ENCODE peak calls at places on chromosomes 11 and 22, in seven cellular contexts. F is HepG2, B is H1, S is HCT116, P is K562, G is GM12878, U is SK-N-SH. M is an unnamed sample.

GRCh38 chr22:22388055-22388454 is 120.5 kb downstream of the ZNF280B start:
- DNase-seq in U (no peak), S (no peak), F (no peak), G (no peak), P (no peak), B (no peak), M (no peak)

GRCh38 chr22:40749829-40750228 is 69.3 kb downstream of the SLC25A17 start:
- DNase-seq in G (no peak), F (no peak), P (no peak), U (no peak), S (no peak), B (no peak), M (no peak)

GRCh38 chr11:68798221-68798813 is 43.4 kb downstream of the CPT1A start:
- DNase-seq in P (peak), U (peak), S (no peak), F (peak), B (peak), G (no peak), M (peak)

GRCh38 chr22:42970029-42970428 is 44.9 kb downstream of the PACSIN2 start:
- DNase-seq in G (no peak), S (no peak), U (no peak), F (no peak), B (no peak), P (no peak), M (no peak)

GRCh38 chr22:48700566-48701295 is 1126.9 kb downstream of the BRD1 start:
- DNase-seq in U (no peak), P (no peak), S (no peak), B (no peak), F (peak), G (no peak), M (no peak)

GRCh38 chr11:18264035-18264434 is 2.0 kb upstream of the SAA1 start:
- DNase-seq in F (no peak), G (peak), S (no peak), P (no peak), U (no peak), B (no peak), M (no peak)

GRCh38 chr11:47524200-47524874 is 28.6 kb downstream of the CELF1 start:
- DNase-seq in B (no peak), F (no peak), S (no peak), G (no peak), P (no peak), U (peak), M (peak)

GRCh38 chr11:2186669-2187266 is 15.2 kb upstream of the TH start:
- DNase-seq in U (peak), G (no peak), F (peak), S (peak), B (peak), P (peak), M (peak)

GRCh38 chr11:100637706-100638105 is 49.4 kb upstream of the ARHGAP42 start:
- DNase-seq in G (no peak), F (no peak), P (no peak), B (no peak), S (no peak), U (no peak), M (no peak)

GRCh38 chr11:1888811-1889526 is 2.7 kb downstream of the PRR33 start:
- DNase-seq in G (no peak), F (no peak), P (no peak), B (no peak), S (no peak), U (peak), M (no peak)

GRCh38 chr22:46044718-46045458 is 67.9 kb upstream of the WNT7B start:
- DNase-seq in S (no peak), F (no peak), B (peak), G (no peak), U (no peak), P (no peak), M (no peak)

GRCh38 chr22:44331881-44332714 is 19.3 kb upstream of the SHISAL1 start:
- DNase-seq in U (peak), G (no peak), B (no peak), S (no peak), F (no peak), P (no peak), M (peak)

GRCh38 chr11:109853156-109853776 is 239.9 kb upstream of the ZC3H12C start:
- DNase-seq in S (peak), U (no peak), P (peak), G (peak), F (peak), B (no peak), M (peak)

GRCh38 chr11:279040-279965 is 1.1 kb downstream of the NLRP6 start:
- DNase-seq in S (no peak), F (no peak), G (no peak), B (no peak), P (no peak), U (peak), M (no peak)

GRCh38 chr11:11856638-11857037 is 14.9 kb downstream of the USP47 start:
- DNase-seq in G (peak), F (no peak), U (no peak), S (no peak), B (no peak), P (no peak), M (no peak)

GRCh38 chr11:64853709-64854108 is 9.3 kb upstream of the CDC42BPG start:
- DNase-seq in S (no peak), G (no peak), F (no peak), B (no peak), U (no peak), P (no peak), M (no peak)

GRCh38 chr11:7609015-7609414 is 64.3 kb downstream of the CYB5R2 start:
- DNase-seq in G (no peak), U (no peak), F (no peak), S (no peak), P (no peak), B (no peak), M (no peak)

GRCh38 chr22:19761500-19762314 is 1.1 kb downstream of the TBX1 start:
- DNase-seq in S (no peak), P (peak), B (no peak), F (peak), G (no peak), U (no peak), M (peak)

GRCh38 chr11:132158091-132158490 is 787.7 kb downstream of the NTM start:
- DNase-seq in P (no peak), G (no peak), B (peak), U (no peak), F (no peak), S (no peak), M (peak)

GRCh38 chr11:88174627-88175003 is 628 bp downstream of the RAB38 start:
- DNase-seq in P (no peak), B (no peak), F (no peak), S (peak), G (no peak), U (no peak), M (peak)

GRCh38 chr22:23274146-23274526 is 93.8 kb downstream of the BCR start:
- DNase-seq in P (peak), F (no peak), U (no peak), S (no peak), G (no peak), B (no peak), M (no peak)

GRCh38 chr11:73446766-73447165 is 70.6 kb downstream of the RELT start:
- DNase-seq in G (no peak), B (no peak), U (no peak), S (no peak), P (no peak), F (no peak), M (no peak)

GRCh38 chr11:65645710-65646109 is 7.8 kb downstream of the SIPA1 start:
- DNase-seq in G (no peak), P (no peak), F (no peak), B (no peak), S (no peak), U (no peak), M (peak)

GRCh38 chr11:133228406-133229330 is 303.6 kb downstream of the OPCML start:
- DNase-seq in G (no peak), U (peak), S (no peak), B (peak), F (no peak), P (no peak), M (peak)

GRCh38 chr11:47577460-47578041 is 1.2 kb downstream of the KBTBD4 start:
- DNase-seq in P (peak), G (no peak), S (no peak), B (no peak), U (no peak), F (no peak), M (peak)

GRCh38 chr11:2788751-2789140 is 89.0 kb upstream of the KCNQ1OT1 start:
- DNase-seq in F (no peak), U (no peak), G (no peak), S (no peak), P (no peak), B (peak), M (no peak)

GRCh38 chr11:87740513-87740912 is 434.7 kb downstream of the RAB38 start:
- DNase-seq in S (no peak), P (no peak), F (no peak), U (no peak), G (no peak), B (no peak), M (no peak)

GRCh38 chr22:38758276-38758945 is 2.6 kb upstream of the SUN2 start:
- DNase-seq in U (no peak), G (no peak), B (no peak), F (no peak), P (no peak), S (no peak), M (no peak)

GRCh38 chr22:24389680-24390079 is 37.7 kb upstream of the ADORA2A start:
- DNase-seq in B (no peak), S (no peak), G (no peak), U (no peak), P (no peak), F (no peak), M (no peak)

GRCh38 chr11:124867700-124868099 is 2.5 kb downstream of the ROBO3 start:
- DNase-seq in P (peak), B (no peak), S (peak), F (peak), G (no peak), U (peak), M (peak)

GRCh38 chr11:59283825-59284772 is 71.4 kb upstream of the MPEG1 start:
- DNase-seq in S (peak), F (peak), U (no peak), B (no peak), P (peak), G (peak), M (peak)

GRCh38 chr11:2460540-2461252 is 15.9 kb downstream of the KCNQ1 start:
- DNase-seq in S (no peak), B (peak), U (no peak), F (no peak), G (no peak), P (no peak), M (no peak)

GRCh38 chr22:28882545-28882877 is 861 bp upstream of the ZNRF3 start:
- DNase-seq in G (no peak), S (peak), U (peak), P (no peak), B (no peak), F (no peak), M (no peak)

GRCh38 chr11:103907548-103908455 is 128.6 kb upstream of the DDI1 start:
- DNase-seq in G (no peak), U (no peak), B (no peak), F (no peak), S (no peak), P (no peak), M (no peak)

GRCh38 chr11:95443386-95443785 is 212.4 kb upstream of the SESN3 start:
- DNase-seq in U (no peak), F (peak), B (no peak), P (peak), S (no peak), G (peak), M (no peak)

DNA sequence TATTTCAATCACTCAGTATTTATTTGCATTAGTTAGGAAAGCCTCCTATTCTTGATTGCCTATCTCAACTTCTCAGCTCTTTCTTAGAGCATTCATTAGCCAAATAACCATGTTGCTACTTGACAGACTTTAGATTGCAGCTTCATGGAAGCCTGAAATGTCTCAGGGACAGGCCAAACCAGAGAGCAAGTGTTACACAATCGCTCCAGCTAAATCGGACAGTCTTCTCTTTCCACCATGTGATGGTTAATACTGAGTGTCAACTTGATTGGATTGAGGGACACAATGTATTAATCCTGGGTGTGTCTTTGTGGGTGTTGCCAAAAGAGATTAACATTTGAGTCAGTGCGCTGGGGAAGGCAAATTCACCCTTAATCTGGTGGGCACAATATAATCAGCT is 106.5 kb upstream of the DRD2 start:
- DNase-seq in P (no peak), S (no peak), U (no peak), G (no peak), B (peak), F (no peak), M (no peak)
- TF ChIP-seq JUND in P (no peak), S (no peak), U (no peak), G (no peak), B (no peak), F (no peak), M (no peak)

GRCh38 chr11:21514298-21514697 is 678.6 kb upstream of the ANO5 start:
- DNase-seq in S (no peak), F (peak), B (no peak), G (no peak), U (peak), P (no peak), M (peak)

GRCh38 chr11:21511835-21512440 is 680.9 kb upstream of the ANO5 start:
- DNase-seq in G (no peak), F (peak), U (peak), P (peak), S (peak), B (peak), M (peak)
- TF ChIP-seq JUND in G (no peak), F (no peak), U (no peak), P (no peak), S (no peak), B (no peak), M (no peak)

GRCh38 chr11:125871391-125872137 is 15.9 kb upstream of the HYLS1 start:
- DNase-seq in S (peak), B (peak), U (peak), G (no peak), P (peak), F (peak), M (peak)

GRCh38 chr11:125873881-125874555 is 13.4 kb upstream of the HYLS1 start:
- DNase-seq in U (no peak), G (no peak), P (no peak), F (no peak), B (no peak), S (no peak), M (no peak)

GRCh38 chr11:125869526-125869925 is 17.9 kb upstream of the HYLS1 start:
- DNase-seq in P (no peak), G (no peak), F (no peak), B (no peak), S (no peak), U (no peak), M (peak)

GRCh38 chr11:125872138-125872491 is 15.4 kb upstream of the HYLS1 start:
- DNase-seq in S (no peak), F (no peak), G (no peak), U (no peak), B (no peak), P (no peak), M (no peak)

GRCh38 chr11:125874556-125875124 is 12.8 kb upstream of the HYLS1 start:
- DNase-seq in U (peak), G (no peak), F (peak), P (peak), S (peak), B (peak), M (peak)
- TF ChIP-seq JUND in U (no peak), G (no peak), F (no peak), P (peak), S (no peak), B (no peak), M (no peak)

DNA sequence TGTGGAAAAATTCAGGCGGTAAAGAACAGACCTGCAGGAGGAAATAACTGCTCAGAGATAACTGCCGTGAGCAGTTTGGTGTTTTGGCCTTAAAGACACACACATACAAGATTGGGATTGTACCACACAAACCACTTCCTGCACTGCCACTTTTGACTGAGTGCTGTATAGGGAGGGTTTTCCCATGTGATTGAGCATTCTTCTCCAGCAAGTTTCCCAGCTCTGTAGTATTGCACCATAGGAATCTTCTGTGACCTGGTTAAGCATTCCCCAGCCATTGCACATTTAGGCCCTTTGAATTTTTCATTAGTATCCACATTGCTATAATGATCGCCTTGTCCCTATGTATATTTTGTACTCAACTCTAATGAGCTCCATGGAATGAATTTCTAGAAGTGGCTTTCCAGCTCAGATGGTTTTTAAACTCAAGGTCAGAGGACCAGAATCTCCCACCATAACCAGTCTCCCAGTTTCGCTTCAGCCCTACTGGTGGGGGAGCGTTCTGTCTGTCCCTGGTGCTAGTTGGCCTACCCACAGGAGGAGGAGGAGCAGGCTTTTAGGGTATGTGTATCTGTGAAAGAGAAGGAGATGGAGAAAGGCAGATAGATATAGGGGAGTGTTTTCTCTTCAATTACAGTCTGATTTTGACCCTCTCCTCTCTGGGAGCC is 9.3 kb downstream of the CD82 start:
- DNase-seq in B (no peak), S (no peak), F (no peak), P (no peak), G (peak), U (peak), M (peak)
- TF ChIP-seq JUND in B (no peak), S (no peak), F (no peak), P (no peak), G (no peak), U (no peak), M (no peak)

GRCh38 chr22:17767236-17768065 is 6.8 kb downstream of the BID start:
- DNase-seq in S (no peak), B (no peak), F (no peak), G (peak), P (no peak), U (no peak), M (peak)

GRCh38 chr22:17772249-17772962 is 1.9 kb downstream of the BID start:
- DNase-seq in S (no peak), U (peak), G (no peak), B (no peak), P (no peak), F (no peak), M (no peak)

GRCh38 chr22:17769716-17770082 is 4.6 kb downstream of the BID start:
- DNase-seq in S (no peak), F (no peak), U (no peak), B (no peak), P (no peak), G (no peak), M (no peak)

GRCh38 chr22:17770180-17771077 is 3.8 kb downstream of the BID start:
- DNase-seq in U (no peak), F (no peak), S (no peak), B (peak), G (no peak), P (no peak), M (no peak)

DNA sequence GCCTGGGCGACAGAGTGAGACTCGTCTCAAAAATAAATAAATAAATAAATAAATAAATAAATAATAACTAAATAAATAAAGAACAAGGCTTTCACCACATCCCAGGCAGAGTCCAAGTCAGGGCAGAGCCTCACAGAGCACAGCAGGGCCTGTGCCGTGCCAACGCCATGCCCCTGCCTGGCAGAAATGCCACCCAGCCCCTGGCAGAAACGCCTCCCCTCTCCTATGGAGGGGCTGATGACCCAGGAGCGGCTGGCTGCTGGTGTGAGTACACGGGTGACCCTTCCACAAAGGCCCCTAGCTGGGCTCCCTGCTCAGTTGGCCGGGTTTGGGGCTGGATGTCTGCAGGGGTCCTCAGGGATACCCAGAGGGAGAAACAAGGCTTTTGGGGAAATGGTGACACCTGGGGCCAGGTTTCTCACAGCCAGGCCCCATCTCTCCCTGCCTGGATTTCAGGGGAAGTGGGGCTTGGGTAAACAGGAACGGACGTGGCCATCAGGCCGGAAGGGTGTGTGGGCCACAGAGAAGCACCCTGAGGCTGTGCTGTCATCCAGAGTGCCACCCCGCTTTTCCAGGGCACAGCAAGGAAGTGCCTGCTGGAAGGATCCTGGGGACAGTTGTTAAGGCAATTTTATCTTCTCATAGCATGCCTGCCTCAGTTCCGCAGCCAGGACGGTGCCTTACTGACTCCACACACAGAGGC is 5.1 kb downstream of the BID start:
- DNase-seq in G (no peak), U (no peak), P (no peak), B (no peak), S (no peak), F (no peak), M (no peak)
- TF ChIP-seq JUND in G (no peak), U (no peak), P (no peak), B (no peak), S (no peak), F (no peak), M (no peak)

GRCh38 chr11:86192858-86193257 is 51.7 kb upstream of the EED start:
- DNase-seq in B (no peak), G (no peak), F (no peak), P (no peak), S (no peak), U (no peak), M (no peak)

GRCh38 chr11:86196291-86196690 is 48.3 kb upstream of the EED start:
- DNase-seq in P (no peak), G (no peak), F (no peak), B (no peak), U (no peak), S (no peak), M (no peak)

GRCh38 chr11:86191874-86192273 is 52.7 kb upstream of the EED start:
- DNase-seq in F (no peak), G (no peak), B (no peak), U (no peak), P (no peak), S (no peak), M (no peak)

GRCh38 chr11:86194998-86195397 is 49.6 kb upstream of the EED start:
- DNase-seq in S (no peak), P (no peak), U (no peak), B (no peak), G (no peak), F (no peak), M (no peak)

GRCh38 chr11:86193297-86194095 is 51.1 kb upstream of the EED start:
- DNase-seq in G (peak), S (peak), P (peak), U (peak), F (peak), B (peak), M (peak)
- TF ChIP-seq JUND in G (no peak), S (no peak), P (peak), U (no peak), F (no peak), B (no peak), M (no peak)

GRCh38 chr11:70193411-70194292 is 9.4 kb upstream of the FADD start:
- DNase-seq in S (no peak), P (no peak), U (no peak), F (no peak), B (no peak), G (no peak), M (no peak)
- TF ChIP-seq JUND in S (no peak), P (no peak), U (no peak), F (no peak), B (no peak), G (no peak), M (no peak)